ENCODE peak calls at places on chromosomes 16 and 17, in six cellular contexts. B is memory B cell, G is putamen, I is ovary, T is heart right ventricle, C is skeletal muscle cell. P is an unnamed sample.

GRCh38 chr17:45964634-45965033 is 34.4 kb upstream of the STH start:
- DNase-seq in B (no peak), G (no peak), I (no peak), T (no peak), C (no peak), P (no peak)

GRCh38 chr17:50909765-50910661 is 43.9 kb upstream of the TOB1 start:
- DNase-seq in B (no peak), G (no peak), I (no peak), T (no peak), C (no peak), P (no peak)

GRCh38 chr16:89695875-89696597 is 5.5 kb downstream of the SPATA2L start:
- DNase-seq in B (no peak), G (no peak), I (peak), T (no peak), C (no peak), P (no peak)

GRCh38 chr17:72392056-72393010 is 271.5 kb downstream of the SOX9 start:
- DNase-seq in B (no peak), G (no peak), I (no peak), T (no peak), C (peak), P (peak)

GRCh38 chr17:37841232-37841631 is 83.0 kb upstream of the TBC1D3K start:
- DNase-seq in B (no peak), G (no peak), I (no peak), T (no peak), C (no peak), P (no peak)

GRCh38 chr17:76951375-76951905 is 83.2 kb downstream of the MGAT5B start:
- DNase-seq in B (no peak), G (peak), I (no peak), T (no peak), C (no peak), P (no peak)

GRCh38 chr16:85983064-85983463 is 84.1 kb downstream of the IRF8 start:
- DNase-seq in B (no peak), G (no peak), I (no peak), T (no peak), C (no peak), P (no peak)

GRCh38 chr16:85420501-85421337 is 192.4 kb upstream of the GSE1 start:
- DNase-seq in B (peak), G (no peak), I (peak), T (peak), C (no peak), P (no peak)

GRCh38 chr17:52762147-52762793 is 603.8 kb upstream of the CA10 start:
- DNase-seq in B (no peak), G (no peak), I (no peak), T (peak), C (no peak), P (no peak)

GRCh38 chr16:67393790-67394270 is 532 bp upstream of the TPPP3 start:
- DNase-seq in B (no peak), G (no peak), I (peak), T (no peak), C (no peak), P (no peak)

GRCh38 chr16:83653785-83654184 is 154.0 kb upstream of the HSBP1 start:
- DNase-seq in B (no peak), G (no peak), I (no peak), T (no peak), C (peak), P (no peak)

GRCh38 chr17:75512946-75513666 is 2.2 kb downstream of the CASKIN2 start:
- DNase-seq in B (no peak), G (no peak), I (no peak), T (no peak), C (no peak), P (no peak)